ENCODE peak calls at places on chromosomes 4 and X, in six cellular contexts. G is stomach, M is RWPE1, O is AG08396, X is ACHN, H is SJCRH30. P is an unnamed sample.

GRCh38 chr4:54439831-54440243 is 210.7 kb downstream of the PDGFRA start:
- DNase-seq in G (no peak), O (peak), M (no peak), H (peak), X (peak), P (peak)

GRCh38 chr4:150217192-150217591 is 138.9 kb downstream of the DCLK2 start:
- DNase-seq in G (no peak), O (peak), X (peak), H (no peak), M (peak), P (no peak)

GRCh38 chr4:89212666-89213381 is 94.8 kb downstream of the GPRIN3 start:
- DNase-seq in X (no peak), M (no peak), O (no peak), H (no peak), G (no peak), P (no peak)

GRCh38 chr4:3257125-3257690 is 8.2 kb downstream of the MSANTD1 start:
- DNase-seq in O (no peak), H (no peak), G (peak), M (peak), X (no peak), P (no peak)

GRCh38 chr4:168859888-168860694 is 150.0 kb downstream of the CBR4 start:
- DNase-seq in X (peak), H (no peak), O (no peak), G (no peak), M (no peak), P (no peak)

GRCh38 chr4:173121044-173121685 is 47.4 kb upstream of the GALNT7 start:
- DNase-seq in X (no peak), G (peak), H (peak), M (peak), O (peak), P (no peak)

GRCh38 chr4:185016946-185017797 is 1.1 kb upstream of the HELT start:
- DNase-seq in H (no peak), O (no peak), X (peak), M (no peak), G (no peak), P (no peak)

GRCh38 chrX:130555341-130555740 is 153.6 kb downstream of the RBMX2 start:
- DNase-seq in X (no peak), H (no peak), O (no peak), M (no peak), G (no peak), P (no peak)

GRCh38 chr4:120977435-120977997 is 55.0 kb upstream of the PRDM5 start:
- DNase-seq in M (peak), X (peak), O (peak), G (no peak), H (peak), P (no peak)

GRCh38 chr4:176193898-176194297 is 1.5 kb downstream of the SPATA4 start:
- DNase-seq in H (no peak), O (peak), X (no peak), M (peak), G (no peak), P (no peak)

GRCh38 chrX:154135458-154136229 is 8.4 kb upstream of the OPN1LW start:
- DNase-seq in O (no peak), G (no peak), X (peak), M (no peak), H (no peak), P (no peak)

GRCh38 chrX:109312757-109313156 is 169.1 kb downstream of the GUCY2F start:
- DNase-seq in H (no peak), X (no peak), M (no peak), G (no peak), O (no peak), P (no peak)

GRCh38 chrX:8955521-8955920 is 78.4 kb downstream of the FAM9B start:
- DNase-seq in G (no peak), X (no peak), H (no peak), O (no peak), M (no peak), P (no peak)

GRCh38 chrX:153863251-153863991 is 22.6 kb downstream of the L1CAM start:
- DNase-seq in X (no peak), H (no peak), O (peak), G (no peak), M (no peak), P (no peak)

GRCh38 chr4:105061136-105061696 is 85.5 kb upstream of the TET2 start:
- DNase-seq in M (peak), H (peak), G (no peak), O (no peak), X (peak), P (no peak)

GRCh38 chr4:47510506-47511143 is 25.6 kb downstream of the ATP10D start:
- DNase-seq in M (no peak), G (no peak), X (peak), H (no peak), O (no peak), P (no peak)

GRCh38 chr4:87716350-87717041 is 66.4 kb downstream of the DMP1 start:
- DNase-seq in X (no peak), O (no peak), M (no peak), H (no peak), G (no peak), P (no peak)

GRCh38 chr4:136680271-136680670 is 852.0 kb downstream of the PCDH18 start:
- DNase-seq in H (peak), O (no peak), G (no peak), M (no peak), X (no peak), P (no peak)

GRCh38 chr4:187617117-187617516 is 378.5 kb upstream of the ZFP42 start:
- DNase-seq in H (no peak), X (no peak), O (no peak), G (no peak), M (no peak), P (no peak)

GRCh38 chr4:64417974-64418373 is 8.7 kb upstream of the TECRL start:
- DNase-seq in X (no peak), G (no peak), O (no peak), M (peak), H (peak), P (no peak)

GRCh38 chrX:39848900-39849299 is 248.9 kb downstream of the BCOR start:
- DNase-seq in X (no peak), H (no peak), G (no peak), M (no peak), O (peak), P (no peak)

GRCh38 chrX:121231566-121232358 is 184.4 kb downstream of the GLUD2 start:
- DNase-seq in G (no peak), H (no peak), O (no peak), M (no peak), X (no peak), P (no peak)

GRCh38 chr4:23932935-23933334 is 43.1 kb upstream of the PPARGC1A start:
- DNase-seq in X (no peak), H (peak), O (peak), G (no peak), M (no peak), P (no peak)

GRCh38 chr4:138235419-138235952 is 6.7 kb downstream of the SLC7A11 start:
- DNase-seq in M (no peak), O (peak), X (peak), G (no peak), H (no peak), P (no peak)

GRCh38 chrX:100410901-100411801 is 1.1 kb upstream of the PCDH19 start:
- DNase-seq in G (no peak), M (no peak), H (no peak), O (no peak), X (no peak), P (no peak)

P was measured in left lobe of liver.